ENCODE peak calls at places on chromosomes 5 and 9, in six cellular contexts. Z is HepG2, L is H1, I is GM12891, F is GM12878, G is K562. S is an unnamed sample.
A peak's percentile ranks its signal among the peaks of the same experiment; 100 is the strongest.

GRCh38 chr5:149371296-149371962 is 7.7 kb downstream of the IL17B start:
- DNase-seq in Z (peak; percentile 61), I (peak; percentile 84), F (no peak), G (peak; percentile 77), L (peak; percentile 85), S (peak; percentile 73)

GRCh38 chr5:78691073-78691960 is 42.7 kb upstream of the LHFPL2 start:
- DNase-seq in L (no peak), F (no peak), I (no peak), G (no peak), Z (no peak), S (no peak)

GRCh38 chr9:105359899-105360298 is 87.9 kb upstream of the FSD1L start:
- DNase-seq in G (no peak), Z (no peak), I (no peak), F (no peak), L (no peak), S (no peak)

GRCh38 chr9:20732118-20732517 is 48.1 kb downstream of the FOCAD start:
- DNase-seq in L (no peak), F (no peak), Z (no peak), G (no peak), I (no peak), S (no peak)

GRCh38 chr5:133931546-133931945 is 36.9 kb downstream of the C5orf15 start:
- DNase-seq in F (no peak), I (no peak), Z (no peak), L (no peak), G (no peak), S (no peak)

GRCh38 chr5:38367966-38368365 is 109.6 kb downstream of the EGFLAM start:
- DNase-seq in G (no peak), L (no peak), I (no peak), Z (no peak), F (no peak), S (no peak)

GRCh38 chr5:33588654-33589372 is 148.0 kb downstream of the TARS1 start:
- DNase-seq in Z (peak; percentile 34), L (peak; percentile 89), G (peak; percentile 65), I (no peak), F (no peak), S (peak; percentile 24)

GRCh38 chr5:32095261-32095671 is 78.9 kb downstream of the GOLPH3 start:
- DNase-seq in L (no peak), I (no peak), Z (no peak), F (no peak), G (no peak), S (no peak)

GRCh38 chr9:125650271-125650737 is 56.7 kb downstream of the MAPKAP1 start:
- DNase-seq in I (peak; percentile 29), L (no peak), G (no peak), Z (no peak), F (peak; percentile 96), S (peak; percentile 41)

GRCh38 chr5:158639876-158640570 is 459.7 kb downstream of the EBF1 start:
- DNase-seq in I (no peak), Z (no peak), F (no peak), L (no peak), G (no peak), S (no peak)

GRCh38 chr5:85512896-85513295 is 1104.8 kb upstream of the COX7C start:
- DNase-seq in F (no peak), L (no peak), I (no peak), G (no peak), Z (no peak), S (no peak)

GRCh38 chr9:911003-911402 is 65.5 kb upstream of the DMRT3 start:
- DNase-seq in L (no peak), I (no peak), G (no peak), F (no peak), Z (peak; percentile 9), S (no peak)

GRCh38 chr5:56183507-56183906 is 49.6 kb downstream of the ANKRD55 start:
- DNase-seq in L (no peak), G (no peak), F (no peak), I (no peak), Z (peak; percentile 36), S (no peak)

GRCh38 chr9:38380872-38381534 is 11.5 kb upstream of the ALDH1B1 start:
- DNase-seq in I (no peak), F (no peak), L (peak; percentile 61), Z (peak; percentile 98), G (peak; percentile 67), S (no peak)

GRCh38 chr9:36218411-36218901 is 27.7 kb downstream of the CLTA start:
- DNase-seq in L (no peak), F (no peak), I (no peak), Z (no peak), G (no peak), S (no peak)

DNA sequence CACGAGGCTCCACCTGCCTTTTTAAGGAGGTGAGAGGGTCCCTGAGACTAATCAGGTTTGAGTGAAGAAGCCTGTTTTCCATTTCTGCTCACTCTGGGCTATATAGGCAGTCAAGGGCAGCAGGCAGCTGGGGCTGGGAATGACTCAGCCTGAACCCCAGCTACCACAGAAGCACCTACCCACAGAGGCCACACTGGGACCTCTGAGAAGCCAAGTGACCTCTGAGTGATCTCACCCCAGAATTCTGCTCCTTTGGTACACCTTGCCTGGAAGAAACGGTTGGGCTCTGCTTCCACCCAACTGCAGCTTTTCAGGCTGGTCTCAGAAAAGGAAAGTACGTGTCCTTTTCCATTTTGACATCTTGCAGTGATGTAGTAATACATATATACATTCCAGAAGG is 6.8 kb downstream of the FAM219A start:
- DNase-seq in G (peak; percentile 58), F (no peak), I (no peak), L (no peak), Z (no peak), S (no peak)
- TF ChIP-seq TAF1 in G (no peak), F (no peak), I (no peak), L (no peak), Z (no peak), S (no peak)

DNA sequence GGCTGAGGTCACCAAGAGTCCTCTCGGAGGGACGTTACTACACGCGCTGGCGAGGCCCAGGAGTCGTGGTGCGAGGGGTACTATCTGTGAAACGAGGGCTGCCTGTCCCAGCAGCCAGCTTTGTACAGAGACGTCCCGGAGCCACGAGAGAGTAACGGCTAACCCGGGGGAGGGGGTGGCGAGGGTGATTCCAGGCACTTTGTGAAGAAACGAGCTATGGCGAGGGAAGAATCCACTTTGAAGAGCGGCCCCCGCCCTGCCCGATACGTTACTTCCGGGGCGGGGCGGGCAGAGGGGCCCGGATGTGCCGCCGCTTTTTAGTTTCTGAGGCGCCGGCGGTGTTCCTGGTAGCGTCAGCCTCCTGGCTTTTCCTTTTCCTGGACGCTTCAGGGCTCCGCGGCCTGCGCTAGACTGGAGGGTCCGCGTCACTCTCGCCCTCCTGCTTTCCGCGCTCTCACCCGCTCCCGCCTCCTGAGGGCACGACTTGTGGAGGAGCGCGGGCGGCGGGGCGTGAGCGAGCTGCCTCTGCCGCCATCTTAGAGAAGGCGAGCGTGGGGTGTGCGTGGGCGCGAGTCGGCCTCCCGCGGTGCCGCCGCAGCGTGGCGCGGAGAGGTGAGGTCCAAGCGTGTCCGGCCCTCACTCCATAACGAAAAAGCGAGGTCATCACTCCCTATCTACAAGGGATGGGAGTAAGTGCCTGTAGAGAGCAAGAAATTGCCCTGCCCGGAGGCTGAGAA is 533 bp upstream of the RFX3 start:
- DNase-seq in Z (peak; percentile 74), G (peak; percentile 70), I (peak; percentile 35), L (peak; percentile 88), F (no peak), S (peak; percentile 36)
- TF ChIP-seq POLR2A in Z (peak; percentile 91), G (peak; percentile 92), I (peak; percentile 91), L (peak; percentile 96), F (peak; percentile 94), S (peak; percentile 88)

DNA sequence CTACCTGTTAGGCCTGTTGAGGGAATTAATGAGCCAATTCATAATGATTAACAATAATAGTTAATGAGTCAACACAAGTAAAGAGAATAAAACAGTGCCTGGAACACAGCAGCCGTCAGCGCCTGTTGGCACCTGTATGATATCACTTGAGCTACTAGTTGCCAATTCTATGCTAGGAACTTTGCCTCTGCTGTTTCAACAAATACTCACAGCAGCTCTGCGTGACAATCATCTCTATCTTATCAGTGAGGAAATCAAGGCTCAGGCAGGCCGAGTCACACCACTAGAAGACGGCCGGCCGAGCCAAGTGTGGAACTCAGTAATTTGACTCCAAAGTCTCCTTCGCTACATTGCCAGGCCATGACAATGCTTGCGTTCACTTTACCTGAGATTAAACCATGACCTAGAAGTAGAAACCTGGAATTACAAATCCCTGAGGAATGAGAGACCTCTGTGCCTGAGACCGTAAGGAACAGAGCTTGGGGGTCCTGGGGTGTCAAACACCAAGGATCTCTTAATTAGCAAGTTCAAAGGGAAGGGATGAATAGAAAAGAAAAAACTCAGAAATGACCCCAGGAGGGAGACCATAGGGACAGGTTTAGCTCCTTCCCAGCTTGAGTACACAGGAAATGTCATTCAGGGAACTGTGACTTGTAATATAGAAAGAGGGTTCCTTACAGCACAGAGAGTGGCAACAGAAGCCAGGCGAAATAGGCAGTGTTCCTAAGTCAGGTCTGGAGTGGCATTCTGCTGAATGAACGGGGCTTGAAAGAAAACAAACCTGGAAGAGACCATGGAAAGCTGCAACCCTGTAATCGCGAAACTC is 109.1 kb downstream of the SUSD1 start:
- DNase-seq in I (no peak), Z (no peak), L (no peak), G (no peak), F (no peak), S (no peak)
- TF ChIP-seq TAF1 in I (no peak), Z (no peak), L (no peak), G (no peak), F (no peak), S (no peak)

GRCh38 chr9:121200346-121200745 is 1.3 kb downstream of the RAB14 start:
- DNase-seq in I (no peak), G (no peak), F (no peak), Z (no peak), L (no peak), S (no peak)

GRCh38 chr9:121199921-121200320 is 1.7 kb downstream of the RAB14 start:
- DNase-seq in I (no peak), Z (no peak), F (no peak), G (no peak), L (no peak), S (no peak)

GRCh38 chr9:121201045-121201737 is 478 bp downstream of the RAB14 start:
- DNase-seq in Z (no peak), I (peak; percentile 12), G (peak; percentile 62), F (no peak), L (peak; percentile 64), S (peak; percentile 20)

GRCh38 chr9:121204121-121204520 is 2.5 kb upstream of the RAB14 start:
- DNase-seq in I (no peak), G (no peak), Z (peak; percentile 65), L (no peak), F (no peak), S (no peak)

GRCh38 chr9:121201738-121202533 is at the start of gene RAB14:
- DNase-seq in G (peak; percentile 100), F (peak; percentile 96), Z (peak; percentile 95), I (peak; percentile 95), L (peak; percentile 99), S (peak; percentile 94)
- TF ChIP-seq POLR2A in G (peak; percentile 83), F (peak; percentile 99), Z (peak; percentile 73), I (peak; percentile 79), L (peak; percentile 70), S (peak; percentile 93)